ENCODE peak calls at places on chromosomes 2 and 18, in ten cellular contexts. One of them, this sample, is unnamed.

GRCh38 chr2:75035444-75036353 is 77.3 kb downstream of the POLE4 start:
- DNase-seq in ovary: no peak
- DNase-seq in B cell: no peak
- DNase-seq in T-helper 1 cell: no peak
- DNase-seq in cardiac muscle cell: peak
- DNase-seq in activated CD4-positive, alpha-beta T cell treated with anti-CD3 and anti-CD28 coated beads, Interleukin-2, amount 50 U/mL, for 24 hours: no peak
- DNase-seq in fibroblast of lung: no peak
- DNase-seq in stimulated activated CD4-positive, alpha-beta T cell treated with anti-CD3 and anti-CD28 coated beads, Interleukin-1b, Interleukin-23, amount 100 ng/mL, for 24 hours: no peak
- DNase-seq in left cardiac atrium: no peak
- DNase-seq in T-cell: no peak
- DNase-seq in this sample: no peak

GRCh38 chr2:217417536-217417935 is 557.7 kb upstream of the TNP1 start:
- DNase-seq in ovary: no peak
- DNase-seq in B cell: no peak
- DNase-seq in T-helper 1 cell: no peak
- DNase-seq in cardiac muscle cell: no peak
- DNase-seq in activated CD4-positive, alpha-beta T cell treated with anti-CD3 and anti-CD28 coated beads, Interleukin-2, amount 50 U/mL, for 24 hours: no peak
- DNase-seq in fibroblast of lung: no peak
- DNase-seq in stimulated activated CD4-positive, alpha-beta T cell treated with anti-CD3 and anti-CD28 coated beads, Interleukin-1b, Interleukin-23, amount 100 ng/mL, for 24 hours: no peak
- DNase-seq in left cardiac atrium: no peak
- DNase-seq in T-cell: no peak
- DNase-seq in this sample: no peak

GRCh38 chr18:26482567-26482966 is 65.8 kb downstream of the KCTD1 start:
- DNase-seq in ovary: no peak
- DNase-seq in B cell: no peak
- DNase-seq in T-helper 1 cell: no peak
- DNase-seq in cardiac muscle cell: no peak
- DNase-seq in activated CD4-positive, alpha-beta T cell treated with anti-CD3 and anti-CD28 coated beads, Interleukin-2, amount 50 U/mL, for 24 hours: no peak
- DNase-seq in fibroblast of lung: no peak
- DNase-seq in stimulated activated CD4-positive, alpha-beta T cell treated with anti-CD3 and anti-CD28 coated beads, Interleukin-1b, Interleukin-23, amount 100 ng/mL, for 24 hours: no peak
- DNase-seq in left cardiac atrium: no peak
- DNase-seq in T-cell: no peak
- DNase-seq in this sample: no peak

GRCh38 chr18:68778280-68778875 is 19.5 kb upstream of the CCDC102B start:
- DNase-seq in ovary: no peak
- DNase-seq in B cell: no peak
- DNase-seq in T-helper 1 cell: no peak
- DNase-seq in cardiac muscle cell: no peak
- DNase-seq in activated CD4-positive, alpha-beta T cell treated with anti-CD3 and anti-CD28 coated beads, Interleukin-2, amount 50 U/mL, for 24 hours: no peak
- DNase-seq in fibroblast of lung: peak
- DNase-seq in stimulated activated CD4-positive, alpha-beta T cell treated with anti-CD3 and anti-CD28 coated beads, Interleukin-1b, Interleukin-23, amount 100 ng/mL, for 24 hours: no peak
- DNase-seq in left cardiac atrium: no peak
- DNase-seq in T-cell: no peak
- DNase-seq in this sample: no peak

GRCh38 chr18:74445585-74445984 is 11.5 kb downstream of the DIPK1C start:
- DNase-seq in ovary: no peak
- DNase-seq in B cell: no peak
- DNase-seq in T-helper 1 cell: no peak
- DNase-seq in cardiac muscle cell: no peak
- DNase-seq in activated CD4-positive, alpha-beta T cell treated with anti-CD3 and anti-CD28 coated beads, Interleukin-2, amount 50 U/mL, for 24 hours: no peak
- DNase-seq in fibroblast of lung: no peak
- DNase-seq in stimulated activated CD4-positive, alpha-beta T cell treated with anti-CD3 and anti-CD28 coated beads, Interleukin-1b, Interleukin-23, amount 100 ng/mL, for 24 hours: no peak
- DNase-seq in left cardiac atrium: no peak
- DNase-seq in T-cell: no peak
- DNase-seq in this sample: no peak

GRCh38 chr18:27223570-27224340 is 38.6 kb upstream of the CHST9 start:
- DNase-seq in ovary: no peak
- DNase-seq in B cell: no peak
- DNase-seq in T-helper 1 cell: no peak
- DNase-seq in cardiac muscle cell: no peak
- DNase-seq in activated CD4-positive, alpha-beta T cell treated with anti-CD3 and anti-CD28 coated beads, Interleukin-2, amount 50 U/mL, for 24 hours: no peak
- DNase-seq in fibroblast of lung: no peak
- DNase-seq in stimulated activated CD4-positive, alpha-beta T cell treated with anti-CD3 and anti-CD28 coated beads, Interleukin-1b, Interleukin-23, amount 100 ng/mL, for 24 hours: no peak
- DNase-seq in left cardiac atrium: no peak
- DNase-seq in T-cell: no peak
- DNase-seq in this sample: no peak

GRCh38 chr2:120778244-120778643 is 42.6 kb downstream of the GLI2 start:
- DNase-seq in ovary: no peak
- DNase-seq in B cell: no peak
- DNase-seq in T-helper 1 cell: no peak
- DNase-seq in cardiac muscle cell: peak
- DNase-seq in activated CD4-positive, alpha-beta T cell treated with anti-CD3 and anti-CD28 coated beads, Interleukin-2, amount 50 U/mL, for 24 hours: no peak
- DNase-seq in fibroblast of lung: peak
- DNase-seq in stimulated activated CD4-positive, alpha-beta T cell treated with anti-CD3 and anti-CD28 coated beads, Interleukin-1b, Interleukin-23, amount 100 ng/mL, for 24 hours: no peak
- DNase-seq in left cardiac atrium: no peak
- DNase-seq in T-cell: no peak
- DNase-seq in this sample: no peak

GRCh38 chr18:79962835-79963657 is 1.4 kb upstream of the HSBP1L1 start:
- DNase-seq in ovary: peak
- DNase-seq in B cell: peak
- DNase-seq in T-helper 1 cell: no peak
- DNase-seq in cardiac muscle cell: no peak
- DNase-seq in activated CD4-positive, alpha-beta T cell treated with anti-CD3 and anti-CD28 coated beads, Interleukin-2, amount 50 U/mL, for 24 hours: no peak
- DNase-seq in fibroblast of lung: no peak
- DNase-seq in stimulated activated CD4-positive, alpha-beta T cell treated with anti-CD3 and anti-CD28 coated beads, Interleukin-1b, Interleukin-23, amount 100 ng/mL, for 24 hours: no peak
- DNase-seq in left cardiac atrium: no peak
- DNase-seq in T-cell: peak
- DNase-seq in this sample: peak

GRCh38 chr2:64641585-64641984 is 12.1 kb downstream of the SERTAD2 start:
- DNase-seq in ovary: no peak
- DNase-seq in B cell: no peak
- DNase-seq in T-helper 1 cell: no peak
- DNase-seq in cardiac muscle cell: no peak
- DNase-seq in activated CD4-positive, alpha-beta T cell treated with anti-CD3 and anti-CD28 coated beads, Interleukin-2, amount 50 U/mL, for 24 hours: no peak
- DNase-seq in fibroblast of lung: no peak
- DNase-seq in stimulated activated CD4-positive, alpha-beta T cell treated with anti-CD3 and anti-CD28 coated beads, Interleukin-1b, Interleukin-23, amount 100 ng/mL, for 24 hours: no peak
- DNase-seq in left cardiac atrium: no peak
- DNase-seq in T-cell: no peak
- DNase-seq in this sample: no peak

GRCh38 chr2:181138816-181139215 is 158.4 kb downstream of the UBE2E3 start:
- DNase-seq in ovary: no peak
- DNase-seq in B cell: no peak
- DNase-seq in T-helper 1 cell: no peak
- DNase-seq in cardiac muscle cell: peak
- DNase-seq in activated CD4-positive, alpha-beta T cell treated with anti-CD3 and anti-CD28 coated beads, Interleukin-2, amount 50 U/mL, for 24 hours: no peak
- DNase-seq in fibroblast of lung: peak
- DNase-seq in stimulated activated CD4-positive, alpha-beta T cell treated with anti-CD3 and anti-CD28 coated beads, Interleukin-1b, Interleukin-23, amount 100 ng/mL, for 24 hours: no peak
- DNase-seq in left cardiac atrium: no peak
- DNase-seq in T-cell: no peak
- DNase-seq in this sample: no peak

GRCh38 chr2:128301021-128301420 is 17.6 kb downstream of the HS6ST1 start:
- DNase-seq in ovary: no peak
- DNase-seq in B cell: no peak
- DNase-seq in T-helper 1 cell: no peak
- DNase-seq in cardiac muscle cell: no peak
- DNase-seq in activated CD4-positive, alpha-beta T cell treated with anti-CD3 and anti-CD28 coated beads, Interleukin-2, amount 50 U/mL, for 24 hours: no peak
- DNase-seq in fibroblast of lung: no peak
- DNase-seq in stimulated activated CD4-positive, alpha-beta T cell treated with anti-CD3 and anti-CD28 coated beads, Interleukin-1b, Interleukin-23, amount 100 ng/mL, for 24 hours: no peak
- DNase-seq in left cardiac atrium: no peak
- DNase-seq in T-cell: no peak
- DNase-seq in this sample: no peak

GRCh38 chr2:240598311-240598911 is 11.9 kb downstream of the CAPN10 start:
- DNase-seq in ovary: peak
- DNase-seq in B cell: no peak
- DNase-seq in T-helper 1 cell: peak
- DNase-seq in cardiac muscle cell: no peak
- DNase-seq in activated CD4-positive, alpha-beta T cell treated with anti-CD3 and anti-CD28 coated beads, Interleukin-2, amount 50 U/mL, for 24 hours: no peak
- DNase-seq in fibroblast of lung: no peak
- DNase-seq in stimulated activated CD4-positive, alpha-beta T cell treated with anti-CD3 and anti-CD28 coated beads, Interleukin-1b, Interleukin-23, amount 100 ng/mL, for 24 hours: no peak
- DNase-seq in left cardiac atrium: peak
- DNase-seq in T-cell: no peak
- DNase-seq in this sample: no peak

GRCh38 chr2:148660999-148661398 is 16.4 kb downstream of the EPC2 start:
- DNase-seq in ovary: no peak
- DNase-seq in B cell: no peak
- DNase-seq in T-helper 1 cell: no peak
- DNase-seq in cardiac muscle cell: no peak
- DNase-seq in activated CD4-positive, alpha-beta T cell treated with anti-CD3 and anti-CD28 coated beads, Interleukin-2, amount 50 U/mL, for 24 hours: no peak
- DNase-seq in fibroblast of lung: no peak
- DNase-seq in stimulated activated CD4-positive, alpha-beta T cell treated with anti-CD3 and anti-CD28 coated beads, Interleukin-1b, Interleukin-23, amount 100 ng/mL, for 24 hours: no peak
- DNase-seq in left cardiac atrium: no peak
- DNase-seq in T-cell: no peak
- DNase-seq in this sample: no peak

GRCh38 chr18:44458777-44459176 is 221.9 kb upstream of the SETBP1 start:
- DNase-seq in ovary: no peak
- DNase-seq in B cell: no peak
- DNase-seq in T-helper 1 cell: no peak
- DNase-seq in cardiac muscle cell: peak
- DNase-seq in activated CD4-positive, alpha-beta T cell treated with anti-CD3 and anti-CD28 coated beads, Interleukin-2, amount 50 U/mL, for 24 hours: no peak
- DNase-seq in fibroblast of lung: peak
- DNase-seq in stimulated activated CD4-positive, alpha-beta T cell treated with anti-CD3 and anti-CD28 coated beads, Interleukin-1b, Interleukin-23, amount 100 ng/mL, for 24 hours: no peak
- DNase-seq in left cardiac atrium: no peak
- DNase-seq in T-cell: no peak
- DNase-seq in this sample: no peak

GRCh38 chr18:68693091-68693815 is 21.7 kb downstream of the TMX3 start:
- DNase-seq in ovary: no peak
- DNase-seq in B cell: no peak
- DNase-seq in T-helper 1 cell: no peak
- DNase-seq in cardiac muscle cell: no peak
- DNase-seq in activated CD4-positive, alpha-beta T cell treated with anti-CD3 and anti-CD28 coated beads, Interleukin-2, amount 50 U/mL, for 24 hours: no peak
- DNase-seq in fibroblast of lung: no peak
- DNase-seq in stimulated activated CD4-positive, alpha-beta T cell treated with anti-CD3 and anti-CD28 coated beads, Interleukin-1b, Interleukin-23, amount 100 ng/mL, for 24 hours: no peak
- DNase-seq in left cardiac atrium: no peak
- DNase-seq in T-cell: no peak
- DNase-seq in this sample: no peak

GRCh38 chr18:6537468-6537867 is 122.8 kb upstream of the L3MBTL4 start:
- DNase-seq in ovary: no peak
- DNase-seq in B cell: no peak
- DNase-seq in T-helper 1 cell: no peak
- DNase-seq in cardiac muscle cell: peak
- DNase-seq in activated CD4-positive, alpha-beta T cell treated with anti-CD3 and anti-CD28 coated beads, Interleukin-2, amount 50 U/mL, for 24 hours: no peak
- DNase-seq in fibroblast of lung: peak
- DNase-seq in stimulated activated CD4-positive, alpha-beta T cell treated with anti-CD3 and anti-CD28 coated beads, Interleukin-1b, Interleukin-23, amount 100 ng/mL, for 24 hours: no peak
- DNase-seq in left cardiac atrium: no peak
- DNase-seq in T-cell: no peak
- DNase-seq in this sample: no peak

GRCh38 chr2:24720310-24720709 is 72.9 kb downstream of the PTRHD1 start:
- DNase-seq in ovary: no peak
- DNase-seq in B cell: no peak
- DNase-seq in T-helper 1 cell: no peak
- DNase-seq in cardiac muscle cell: no peak
- DNase-seq in activated CD4-positive, alpha-beta T cell treated with anti-CD3 and anti-CD28 coated beads, Interleukin-2, amount 50 U/mL, for 24 hours: no peak
- DNase-seq in fibroblast of lung: no peak
- DNase-seq in stimulated activated CD4-positive, alpha-beta T cell treated with anti-CD3 and anti-CD28 coated beads, Interleukin-1b, Interleukin-23, amount 100 ng/mL, for 24 hours: no peak
- DNase-seq in left cardiac atrium: no peak
- DNase-seq in T-cell: no peak
- DNase-seq in this sample: no peak

GRCh38 chr2:234488913-234489451 is 7.9 kb downstream of the ARL4C start:
- DNase-seq in ovary: no peak
- DNase-seq in B cell: no peak
- DNase-seq in T-helper 1 cell: peak
- DNase-seq in cardiac muscle cell: no peak
- DNase-seq in activated CD4-positive, alpha-beta T cell treated with anti-CD3 and anti-CD28 coated beads, Interleukin-2, amount 50 U/mL, for 24 hours: peak
- DNase-seq in fibroblast of lung: no peak
- DNase-seq in stimulated activated CD4-positive, alpha-beta T cell treated with anti-CD3 and anti-CD28 coated beads, Interleukin-1b, Interleukin-23, amount 100 ng/mL, for 24 hours: no peak
- DNase-seq in left cardiac atrium: no peak
- DNase-seq in T-cell: peak
- DNase-seq in this sample: no peak

GRCh38 chr18:6576706-6577375 is 152.7 kb upstream of the ARHGAP28 start:
- DNase-seq in ovary: no peak
- DNase-seq in B cell: no peak
- DNase-seq in T-helper 1 cell: no peak
- DNase-seq in cardiac muscle cell: no peak
- DNase-seq in activated CD4-positive, alpha-beta T cell treated with anti-CD3 and anti-CD28 coated beads, Interleukin-2, amount 50 U/mL, for 24 hours: no peak
- DNase-seq in fibroblast of lung: no peak
- DNase-seq in stimulated activated CD4-positive, alpha-beta T cell treated with anti-CD3 and anti-CD28 coated beads, Interleukin-1b, Interleukin-23, amount 100 ng/mL, for 24 hours: no peak
- DNase-seq in left cardiac atrium: no peak
- DNase-seq in T-cell: no peak
- DNase-seq in this sample: no peak

GRCh38 chr2:181203916-181204315 is 223.5 kb downstream of the UBE2E3 start:
- DNase-seq in ovary: no peak
- DNase-seq in B cell: no peak
- DNase-seq in T-helper 1 cell: no peak
- DNase-seq in cardiac muscle cell: peak
- DNase-seq in activated CD4-positive, alpha-beta T cell treated with anti-CD3 and anti-CD28 coated beads, Interleukin-2, amount 50 U/mL, for 24 hours: no peak
- DNase-seq in fibroblast of lung: peak
- DNase-seq in stimulated activated CD4-positive, alpha-beta T cell treated with anti-CD3 and anti-CD28 coated beads, Interleukin-1b, Interleukin-23, amount 100 ng/mL, for 24 hours: no peak
- DNase-seq in left cardiac atrium: no peak
- DNase-seq in T-cell: no peak
- DNase-seq in this sample: no peak

GRCh38 chr2:226956659-226957058 is 120.8 kb downstream of the RHBDD1 start:
- DNase-seq in ovary: no peak
- DNase-seq in B cell: no peak
- DNase-seq in T-helper 1 cell: no peak
- DNase-seq in cardiac muscle cell: no peak
- DNase-seq in activated CD4-positive, alpha-beta T cell treated with anti-CD3 and anti-CD28 coated beads, Interleukin-2, amount 50 U/mL, for 24 hours: no peak
- DNase-seq in fibroblast of lung: no peak
- DNase-seq in stimulated activated CD4-positive, alpha-beta T cell treated with anti-CD3 and anti-CD28 coated beads, Interleukin-1b, Interleukin-23, amount 100 ng/mL, for 24 hours: no peak
- DNase-seq in left cardiac atrium: no peak
- DNase-seq in T-cell: no peak
- DNase-seq in this sample: no peak

GRCh38 chr2:114008720-114009119 is 118.8 kb downstream of the ACTR3 start:
- DNase-seq in ovary: no peak
- DNase-seq in B cell: no peak
- DNase-seq in T-helper 1 cell: no peak
- DNase-seq in cardiac muscle cell: no peak
- DNase-seq in activated CD4-positive, alpha-beta T cell treated with anti-CD3 and anti-CD28 coated beads, Interleukin-2, amount 50 U/mL, for 24 hours: no peak
- DNase-seq in fibroblast of lung: no peak
- DNase-seq in stimulated activated CD4-positive, alpha-beta T cell treated with anti-CD3 and anti-CD28 coated beads, Interleukin-1b, Interleukin-23, amount 100 ng/mL, for 24 hours: no peak
- DNase-seq in left cardiac atrium: no peak
- DNase-seq in T-cell: no peak
- DNase-seq in this sample: no peak

GRCh38 chr2:136116111-136116812 is 1.7 kb downstream of the CXCR4 start:
- DNase-seq in ovary: no peak
- DNase-seq in B cell: peak
- DNase-seq in T-helper 1 cell: peak
- DNase-seq in cardiac muscle cell: peak
- DNase-seq in activated CD4-positive, alpha-beta T cell treated with anti-CD3 and anti-CD28 coated beads, Interleukin-2, amount 50 U/mL, for 24 hours: no peak
- DNase-seq in fibroblast of lung: no peak
- DNase-seq in stimulated activated CD4-positive, alpha-beta T cell treated with anti-CD3 and anti-CD28 coated beads, Interleukin-1b, Interleukin-23, amount 100 ng/mL, for 24 hours: no peak
- DNase-seq in left cardiac atrium: peak
- DNase-seq in T-cell: peak
- DNase-seq in this sample: peak

GRCh38 chr2:102932521-102932920 is 170.7 kb downstream of the TMEM182 start:
- DNase-seq in ovary: no peak
- DNase-seq in B cell: no peak
- DNase-seq in T-helper 1 cell: no peak
- DNase-seq in cardiac muscle cell: no peak
- DNase-seq in activated CD4-positive, alpha-beta T cell treated with anti-CD3 and anti-CD28 coated beads, Interleukin-2, amount 50 U/mL, for 24 hours: no peak
- DNase-seq in fibroblast of lung: no peak
- DNase-seq in stimulated activated CD4-positive, alpha-beta T cell treated with anti-CD3 and anti-CD28 coated beads, Interleukin-1b, Interleukin-23, amount 100 ng/mL, for 24 hours: no peak
- DNase-seq in left cardiac atrium: no peak
- DNase-seq in T-cell: no peak
- DNase-seq in this sample: no peak

GRCh38 chr2:101805146-101806088 is 107.9 kb downstream of the MAP4K4 start:
- DNase-seq in ovary: no peak
- DNase-seq in B cell: no peak
- DNase-seq in T-helper 1 cell: no peak
- DNase-seq in cardiac muscle cell: peak
- DNase-seq in activated CD4-positive, alpha-beta T cell treated with anti-CD3 and anti-CD28 coated beads, Interleukin-2, amount 50 U/mL, for 24 hours: no peak
- DNase-seq in fibroblast of lung: peak
- DNase-seq in stimulated activated CD4-positive, alpha-beta T cell treated with anti-CD3 and anti-CD28 coated beads, Interleukin-1b, Interleukin-23, amount 100 ng/mL, for 24 hours: no peak
- DNase-seq in left cardiac atrium: no peak
- DNase-seq in T-cell: no peak
- DNase-seq in this sample: no peak

GRCh38 chr2:67399144-67399543 is 2.0 kb downstream of the ETAA1 start:
- DNase-seq in ovary: no peak
- DNase-seq in B cell: no peak
- DNase-seq in T-helper 1 cell: no peak
- DNase-seq in cardiac muscle cell: no peak
- DNase-seq in activated CD4-positive, alpha-beta T cell treated with anti-CD3 and anti-CD28 coated beads, Interleukin-2, amount 50 U/mL, for 24 hours: no peak
- DNase-seq in fibroblast of lung: no peak
- DNase-seq in stimulated activated CD4-positive, alpha-beta T cell treated with anti-CD3 and anti-CD28 coated beads, Interleukin-1b, Interleukin-23, amount 100 ng/mL, for 24 hours: no peak
- DNase-seq in left cardiac atrium: no peak
- DNase-seq in T-cell: no peak
- DNase-seq in this sample: no peak

GRCh38 chr2:213862407-213863076 is 548.3 kb upstream of the VWC2L start:
- DNase-seq in ovary: no peak
- DNase-seq in B cell: no peak
- DNase-seq in T-helper 1 cell: no peak
- DNase-seq in cardiac muscle cell: no peak
- DNase-seq in activated CD4-positive, alpha-beta T cell treated with anti-CD3 and anti-CD28 coated beads, Interleukin-2, amount 50 U/mL, for 24 hours: no peak
- DNase-seq in fibroblast of lung: no peak
- DNase-seq in stimulated activated CD4-positive, alpha-beta T cell treated with anti-CD3 and anti-CD28 coated beads, Interleukin-1b, Interleukin-23, amount 100 ng/mL, for 24 hours: no peak
- DNase-seq in left cardiac atrium: no peak
- DNase-seq in T-cell: no peak
- DNase-seq in this sample: no peak

GRCh38 chr2:228180126-228181097 is 1.1 kb downstream of the SPHKAP start:
- DNase-seq in ovary: peak
- DNase-seq in B cell: no peak
- DNase-seq in T-helper 1 cell: no peak
- DNase-seq in cardiac muscle cell: no peak
- DNase-seq in activated CD4-positive, alpha-beta T cell treated with anti-CD3 and anti-CD28 coated beads, Interleukin-2, amount 50 U/mL, for 24 hours: no peak
- DNase-seq in fibroblast of lung: peak
- DNase-seq in stimulated activated CD4-positive, alpha-beta T cell treated with anti-CD3 and anti-CD28 coated beads, Interleukin-1b, Interleukin-23, amount 100 ng/mL, for 24 hours: no peak
- DNase-seq in left cardiac atrium: peak
- DNase-seq in T-cell: no peak
- DNase-seq in this sample: no peak

This sample was measured in Karpas-422.